ENCODE peak calls at places on chromosomes 5 and 9, in eight cellular contexts. One of them, this sample, is unnamed.

GRCh38 chr5:43941806-43942205 is 338.8 kb downstream of the NNT start:
- DNase-seq in right atrium auricular region: no peak
- DNase-seq in effector memory CD4-positive, alpha-beta T cell: no peak
- DNase-seq in cardiac muscle cell: no peak
- DNase-seq in heart right ventricle: no peak
- DNase-seq in CD4-positive, CD25-positive, alpha-beta regulatory T cell: no peak
- DNase-seq in CD8-positive, alpha-beta T cell: no peak
- DNase-seq in spleen: no peak
- DNase-seq in this sample: no peak

GRCh38 chr9:125561497-125562148 is 145.4 kb downstream of the MAPKAP1 start:
- DNase-seq in right atrium auricular region: no peak
- DNase-seq in effector memory CD4-positive, alpha-beta T cell: no peak
- DNase-seq in cardiac muscle cell: no peak
- DNase-seq in heart right ventricle: no peak
- DNase-seq in CD4-positive, CD25-positive, alpha-beta regulatory T cell: no peak
- DNase-seq in CD8-positive, alpha-beta T cell: no peak
- DNase-seq in spleen: no peak
- DNase-seq in this sample: no peak

GRCh38 chr9:22718653-22719052 is 272.0 kb downstream of the DMRTA1 start:
- DNase-seq in right atrium auricular region: no peak
- DNase-seq in effector memory CD4-positive, alpha-beta T cell: no peak
- DNase-seq in cardiac muscle cell: no peak
- DNase-seq in heart right ventricle: no peak
- DNase-seq in CD4-positive, CD25-positive, alpha-beta regulatory T cell: no peak
- DNase-seq in CD8-positive, alpha-beta T cell: no peak
- DNase-seq in spleen: no peak
- DNase-seq in this sample: no peak

GRCh38 chr5:62550103-62550502 is 28.5 kb upstream of the LRRC70 start:
- DNase-seq in right atrium auricular region: no peak
- DNase-seq in effector memory CD4-positive, alpha-beta T cell: no peak
- DNase-seq in cardiac muscle cell: no peak
- DNase-seq in heart right ventricle: no peak
- DNase-seq in CD4-positive, CD25-positive, alpha-beta regulatory T cell: no peak
- DNase-seq in CD8-positive, alpha-beta T cell: no peak
- DNase-seq in spleen: no peak
- DNase-seq in this sample: no peak

GRCh38 chr5:36573441-36573840 is 33.0 kb upstream of the SLC1A3 start:
- DNase-seq in right atrium auricular region: no peak
- DNase-seq in effector memory CD4-positive, alpha-beta T cell: no peak
- DNase-seq in cardiac muscle cell: no peak
- DNase-seq in heart right ventricle: no peak
- DNase-seq in CD4-positive, CD25-positive, alpha-beta regulatory T cell: no peak
- DNase-seq in CD8-positive, alpha-beta T cell: no peak
- DNase-seq in spleen: no peak
- DNase-seq in this sample: no peak

GRCh38 chr9:28155067-28155466 is 581.8 kb upstream of the C9orf72 start:
- DNase-seq in right atrium auricular region: no peak
- DNase-seq in effector memory CD4-positive, alpha-beta T cell: no peak
- DNase-seq in cardiac muscle cell: no peak
- DNase-seq in heart right ventricle: no peak
- DNase-seq in CD4-positive, CD25-positive, alpha-beta regulatory T cell: no peak
- DNase-seq in CD8-positive, alpha-beta T cell: no peak
- DNase-seq in spleen: no peak
- DNase-seq in this sample: no peak

GRCh38 chr9:137445930-137446431 is 4.8 kb upstream of the ENTPD8 start:
- DNase-seq in right atrium auricular region: no peak
- DNase-seq in effector memory CD4-positive, alpha-beta T cell: no peak
- DNase-seq in cardiac muscle cell: no peak
- DNase-seq in heart right ventricle: no peak
- DNase-seq in CD4-positive, CD25-positive, alpha-beta regulatory T cell: no peak
- DNase-seq in CD8-positive, alpha-beta T cell: no peak
- DNase-seq in spleen: peak; percentile 67
- DNase-seq in this sample: no peak

GRCh38 chr5:43041131-43041668 is 1.1 kb upstream of the ANXA2R start:
- DNase-seq in right atrium auricular region: peak; percentile 75
- DNase-seq in effector memory CD4-positive, alpha-beta T cell: no peak
- DNase-seq in cardiac muscle cell: no peak
- DNase-seq in heart right ventricle: peak; percentile 60
- DNase-seq in CD4-positive, CD25-positive, alpha-beta regulatory T cell: no peak
- DNase-seq in CD8-positive, alpha-beta T cell: peak; percentile 50
- DNase-seq in spleen: peak; percentile 78
- DNase-seq in this sample: peak; percentile 42

GRCh38 chr5:55154893-55155292 is 5.1 kb upstream of the GPX8 start:
- DNase-seq in right atrium auricular region: no peak
- DNase-seq in effector memory CD4-positive, alpha-beta T cell: no peak
- DNase-seq in cardiac muscle cell: no peak
- DNase-seq in heart right ventricle: no peak
- DNase-seq in CD4-positive, CD25-positive, alpha-beta regulatory T cell: no peak
- DNase-seq in CD8-positive, alpha-beta T cell: no peak
- DNase-seq in spleen: no peak
- DNase-seq in this sample: no peak

GRCh38 chr9:82553654-82554366 is 509.1 kb downstream of the RASEF start:
- DNase-seq in right atrium auricular region: no peak
- DNase-seq in effector memory CD4-positive, alpha-beta T cell: no peak
- DNase-seq in cardiac muscle cell: no peak
- DNase-seq in heart right ventricle: no peak
- DNase-seq in CD4-positive, CD25-positive, alpha-beta regulatory T cell: no peak
- DNase-seq in CD8-positive, alpha-beta T cell: no peak
- DNase-seq in spleen: no peak
- DNase-seq in this sample: no peak

GRCh38 chr5:113749334-113749733 is 235.8 kb downstream of the YTHDC2 start:
- DNase-seq in right atrium auricular region: no peak
- DNase-seq in effector memory CD4-positive, alpha-beta T cell: no peak
- DNase-seq in cardiac muscle cell: no peak
- DNase-seq in heart right ventricle: no peak
- DNase-seq in CD4-positive, CD25-positive, alpha-beta regulatory T cell: no peak
- DNase-seq in CD8-positive, alpha-beta T cell: no peak
- DNase-seq in spleen: no peak
- DNase-seq in this sample: no peak
- H3K9me3 ChIP-seq in right atrium auricular region: no peaks in the 10 kb centered on the region
- H3K9me3 ChIP-seq in effector memory CD4-positive, alpha-beta T cell: no peaks in the 10 kb centered on the region
- H3K9me3 ChIP-seq in cardiac muscle cell: no peaks in the 10 kb centered on the region
- H3K9me3 ChIP-seq in heart right ventricle: no peaks in the 10 kb centered on the region
- H3K9me3 ChIP-seq in CD4-positive, CD25-positive, alpha-beta regulatory T cell: no peaks in the 10 kb centered on the region
- H3K9me3 ChIP-seq in CD8-positive, alpha-beta T cell: no peaks in the 10 kb centered on the region
- H3K9me3 ChIP-seq in spleen: no peaks in the 10 kb centered on the region
- H3K9me3 ChIP-seq in this sample: peaks cover 3% of the 10 kb centered on the region

GRCh38 chr5:147404706-147405105 is 105.2 kb downstream of the DPYSL3 start:
- DNase-seq in right atrium auricular region: no peak
- DNase-seq in effector memory CD4-positive, alpha-beta T cell: no peak
- DNase-seq in cardiac muscle cell: no peak
- DNase-seq in heart right ventricle: no peak
- DNase-seq in CD4-positive, CD25-positive, alpha-beta regulatory T cell: no peak
- DNase-seq in CD8-positive, alpha-beta T cell: no peak
- DNase-seq in spleen: no peak
- DNase-seq in this sample: no peak
- H3K27ac ChIP-seq in right atrium auricular region: peak overlapping the region; percentile 86
- H3K27ac ChIP-seq in effector memory CD4-positive, alpha-beta T cell: no peak overlapping the region
- H3K27ac ChIP-seq in cardiac muscle cell: peak overlapping the region; percentile 96
- H3K27ac ChIP-seq in heart right ventricle: peak overlapping the region; percentile 34
- H3K27ac ChIP-seq in CD4-positive, CD25-positive, alpha-beta regulatory T cell: no peak overlapping the region
- H3K27ac ChIP-seq in CD8-positive, alpha-beta T cell: no peak overlapping the region
- H3K27ac ChIP-seq in spleen: peak overlapping the region; percentile 64
- H3K27ac ChIP-seq in this sample: peak overlapping the region; percentile 85

DNA sequence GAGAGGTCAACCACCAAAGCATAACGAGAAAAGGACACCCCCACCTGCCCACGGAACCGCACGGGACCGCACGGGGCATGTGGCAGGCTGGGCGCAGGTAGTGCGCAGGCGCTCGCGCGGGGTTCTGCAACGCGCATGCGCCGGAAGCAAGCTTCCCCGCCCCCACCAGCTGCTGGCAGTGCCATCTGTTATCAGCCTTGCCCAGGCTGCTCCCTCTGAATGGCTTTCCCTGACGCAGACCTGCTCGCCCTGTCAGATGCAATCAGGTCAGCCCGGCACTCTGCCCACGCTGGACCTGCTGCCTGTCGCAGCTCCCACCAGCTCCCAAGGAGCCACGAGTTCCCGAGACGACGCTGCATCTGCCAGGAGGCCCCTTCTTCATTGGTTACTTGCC is 22.8 kb downstream of the PTCH1 start:
- DNase-seq in right atrium auricular region: no peak
- DNase-seq in effector memory CD4-positive, alpha-beta T cell: no peak
- DNase-seq in cardiac muscle cell: no peak
- DNase-seq in heart right ventricle: no peak
- DNase-seq in CD4-positive, CD25-positive, alpha-beta regulatory T cell: no peak
- DNase-seq in CD8-positive, alpha-beta T cell: no peak
- DNase-seq in spleen: peak; percentile 84
- DNase-seq in this sample: no peak
- H3K4me3 ChIP-seq in right atrium auricular region: no peak overlapping the region
- H3K4me3 ChIP-seq in effector memory CD4-positive, alpha-beta T cell: no peak overlapping the region
- H3K4me3 ChIP-seq in cardiac muscle cell: no peak overlapping the region
- H3K4me3 ChIP-seq in heart right ventricle: no peak overlapping the region
- H3K4me3 ChIP-seq in CD4-positive, CD25-positive, alpha-beta regulatory T cell: peak overlapping the region; percentile 16
- H3K4me3 ChIP-seq in CD8-positive, alpha-beta T cell: peak overlapping the region; percentile 25
- H3K4me3 ChIP-seq in spleen: no peak overlapping the region
- H3K4me3 ChIP-seq in this sample: no peak overlapping the region

DNA sequence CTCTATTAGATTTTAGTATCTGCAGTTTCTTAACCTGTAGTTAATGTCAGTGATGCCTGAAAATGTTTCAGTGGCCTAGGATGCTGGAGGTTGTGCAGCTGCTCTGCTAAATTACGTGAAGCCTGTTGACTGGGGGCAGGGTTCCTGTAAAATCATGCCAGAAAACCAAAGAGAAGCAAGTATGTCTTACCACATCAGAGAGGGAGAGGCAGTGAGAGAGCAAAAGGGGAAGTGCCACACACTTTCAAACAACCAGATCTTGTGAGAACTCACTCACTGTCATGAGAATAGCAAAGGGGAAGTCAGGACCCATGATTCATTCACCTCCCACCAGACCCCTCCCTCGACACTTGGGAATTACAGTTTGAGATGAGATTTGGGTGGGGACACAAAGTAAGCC is 83.9 kb upstream of the CYLC2 start:
- DNase-seq in right atrium auricular region: no peak
- DNase-seq in effector memory CD4-positive, alpha-beta T cell: no peak
- DNase-seq in cardiac muscle cell: no peak
- DNase-seq in heart right ventricle: no peak
- DNase-seq in CD4-positive, CD25-positive, alpha-beta regulatory T cell: no peak
- DNase-seq in CD8-positive, alpha-beta T cell: no peak
- DNase-seq in spleen: no peak
- DNase-seq in this sample: no peak
- H3K9me3 ChIP-seq in right atrium auricular region: no peaks in the 10 kb centered on the region
- H3K9me3 ChIP-seq in effector memory CD4-positive, alpha-beta T cell: no peaks in the 10 kb centered on the region
- H3K9me3 ChIP-seq in cardiac muscle cell: no peaks in the 10 kb centered on the region
- H3K9me3 ChIP-seq in heart right ventricle: no peaks in the 10 kb centered on the region
- H3K9me3 ChIP-seq in CD4-positive, CD25-positive, alpha-beta regulatory T cell: no peaks in the 10 kb centered on the region
- H3K9me3 ChIP-seq in CD8-positive, alpha-beta T cell: no peaks in the 10 kb centered on the region
- H3K9me3 ChIP-seq in spleen: no peaks in the 10 kb centered on the region
- H3K9me3 ChIP-seq in this sample: no peaks in the 10 kb centered on the region